ENCODE peak calls at places on chromosomes 4 and X, in nine cellular contexts. One of them, this sample, is unnamed.

GRCh38 chrX:129510331-129510730 is 13.0 kb downstream of the SMARCA1 start:
- DNase-seq in upper lobe of left lung: no peak
- DNase-seq in sigmoid colon: no peak
- DNase-seq in suprapubic skin: no peak
- DNase-seq in stomach: no peak
- DNase-seq in HepG2: peak
- DNase-seq in HCT116: no peak
- DNase-seq in K562: no peak
- DNase-seq in GM23338: no peak
- DNase-seq in this sample: no peak

GRCh38 chrX:23953908-23954269 is 46.1 kb downstream of the CXorf58 start:
- DNase-seq in upper lobe of left lung: no peak
- DNase-seq in sigmoid colon: no peak
- DNase-seq in suprapubic skin: no peak
- DNase-seq in stomach: no peak
- DNase-seq in HepG2: no peak
- DNase-seq in HCT116: no peak
- DNase-seq in K562: peak
- DNase-seq in GM23338: no peak
- DNase-seq in this sample: peak

GRCh38 chr4:118288097-118288496 is 64.7 kb downstream of the PRSS12 start:
- DNase-seq in upper lobe of left lung: no peak
- DNase-seq in sigmoid colon: no peak
- DNase-seq in suprapubic skin: no peak
- DNase-seq in stomach: no peak
- DNase-seq in HepG2: no peak
- DNase-seq in HCT116: no peak
- DNase-seq in K562: no peak
- DNase-seq in GM23338: no peak
- DNase-seq in this sample: no peak

GRCh38 chr4:1534876-1535526 is 128.8 kb upstream of the NKX1-1 start:
- DNase-seq in upper lobe of left lung: peak
- DNase-seq in sigmoid colon: peak
- DNase-seq in suprapubic skin: no peak
- DNase-seq in stomach: no peak
- DNase-seq in HepG2: no peak
- DNase-seq in HCT116: no peak
- DNase-seq in K562: no peak
- DNase-seq in GM23338: no peak
- DNase-seq in this sample: no peak

GRCh38 chr4:47410271-47410670 is 53.2 kb downstream of the COMMD8 start:
- DNase-seq in upper lobe of left lung: no peak
- DNase-seq in sigmoid colon: no peak
- DNase-seq in suprapubic skin: no peak
- DNase-seq in stomach: no peak
- DNase-seq in HepG2: no peak
- DNase-seq in HCT116: no peak
- DNase-seq in K562: no peak
- DNase-seq in GM23338: no peak
- DNase-seq in this sample: no peak

GRCh38 chr4:145285928-145286327 is 105.5 kb upstream of the OTUD4 start:
- DNase-seq in upper lobe of left lung: no peak
- DNase-seq in sigmoid colon: no peak
- DNase-seq in suprapubic skin: no peak
- DNase-seq in stomach: no peak
- DNase-seq in HepG2: no peak
- DNase-seq in HCT116: no peak
- DNase-seq in K562: no peak
- DNase-seq in GM23338: no peak
- DNase-seq in this sample: peak

GRCh38 chr4:17599826-17600225 is 14.6 kb upstream of the MED28 start:
- DNase-seq in upper lobe of left lung: no peak
- DNase-seq in sigmoid colon: no peak
- DNase-seq in suprapubic skin: no peak
- DNase-seq in stomach: no peak
- DNase-seq in HepG2: no peak
- DNase-seq in HCT116: no peak
- DNase-seq in K562: no peak
- DNase-seq in GM23338: no peak
- DNase-seq in this sample: no peak

GRCh38 chr4:169485791-169486742 is 126.3 kb downstream of the NEK1 start:
- DNase-seq in upper lobe of left lung: no peak
- DNase-seq in sigmoid colon: no peak
- DNase-seq in suprapubic skin: no peak
- DNase-seq in stomach: no peak
- DNase-seq in HepG2: peak
- DNase-seq in HCT116: peak
- DNase-seq in K562: peak
- DNase-seq in GM23338: peak
- DNase-seq in this sample: peak

GRCh38 chrX:123962006-123962485 is 540 bp downstream of the STAG2 start:
- DNase-seq in upper lobe of left lung: no peak
- DNase-seq in sigmoid colon: no peak
- DNase-seq in suprapubic skin: no peak
- DNase-seq in stomach: no peak
- DNase-seq in HepG2: no peak
- DNase-seq in HCT116: peak
- DNase-seq in K562: peak
- DNase-seq in GM23338: peak
- DNase-seq in this sample: peak

GRCh38 chr4:112075129-112075753 is 70.0 kb upstream of the FAM241A start:
- DNase-seq in upper lobe of left lung: no peak
- DNase-seq in sigmoid colon: no peak
- DNase-seq in suprapubic skin: no peak
- DNase-seq in stomach: no peak
- DNase-seq in HepG2: peak
- DNase-seq in HCT116: peak
- DNase-seq in K562: peak
- DNase-seq in GM23338: peak
- DNase-seq in this sample: peak

GRCh38 chrX:95721011-95721410 is 963.6 kb upstream of the DIAPH2 start:
- DNase-seq in upper lobe of left lung: no peak
- DNase-seq in sigmoid colon: no peak
- DNase-seq in suprapubic skin: no peak
- DNase-seq in stomach: no peak
- DNase-seq in HepG2: no peak
- DNase-seq in HCT116: no peak
- DNase-seq in K562: no peak
- DNase-seq in GM23338: no peak
- DNase-seq in this sample: no peak
- H3K4me3 ChIP-seq in upper lobe of left lung: no peak
- H3K4me3 ChIP-seq in sigmoid colon: no peak
- H3K4me3 ChIP-seq in suprapubic skin: no peak
- H3K4me3 ChIP-seq in stomach: no peak
- H3K4me3 ChIP-seq in HepG2: no peak
- H3K4me3 ChIP-seq in HCT116: no peak
- H3K4me3 ChIP-seq in K562: no peak
- H3K4me3 ChIP-seq in GM23338: no peak
- H3K4me3 ChIP-seq in this sample: no peak

GRCh38 chr4:31307026-31307425 is 586.9 kb downstream of the PCDH7 start:
- DNase-seq in upper lobe of left lung: no peak
- DNase-seq in sigmoid colon: no peak
- DNase-seq in suprapubic skin: no peak
- DNase-seq in stomach: no peak
- DNase-seq in HepG2: no peak
- DNase-seq in HCT116: no peak
- DNase-seq in K562: no peak
- DNase-seq in GM23338: no peak
- DNase-seq in this sample: no peak
- TF ChIP-seq POLR2AphosphoS5 in upper lobe of left lung: no peak
- TF ChIP-seq POLR2AphosphoS5 in sigmoid colon: no peak
- TF ChIP-seq POLR2AphosphoS5 in suprapubic skin: no peak
- TF ChIP-seq POLR2AphosphoS5 in stomach: no peak
- TF ChIP-seq POLR2AphosphoS5 in HepG2: no peak
- TF ChIP-seq POLR2AphosphoS5 in HCT116: no peak
- TF ChIP-seq POLR2AphosphoS5 in K562: no peak
- TF ChIP-seq POLR2AphosphoS5 in GM23338: no peak
- TF ChIP-seq POLR2AphosphoS5 in this sample: no peak

GRCh38 chr4:86452323-86452995 is 92.6 kb upstream of the MAPK10 start:
- DNase-seq in upper lobe of left lung: no peak
- DNase-seq in sigmoid colon: no peak
- DNase-seq in suprapubic skin: no peak
- DNase-seq in stomach: no peak
- DNase-seq in HepG2: no peak
- DNase-seq in HCT116: no peak
- DNase-seq in K562: no peak
- DNase-seq in GM23338: no peak
- DNase-seq in this sample: no peak
- H3K4me3 ChIP-seq in upper lobe of left lung: peak
- H3K4me3 ChIP-seq in sigmoid colon: peak
- H3K4me3 ChIP-seq in suprapubic skin: peak
- H3K4me3 ChIP-seq in stomach: peak
- H3K4me3 ChIP-seq in HepG2: no peak
- H3K4me3 ChIP-seq in HCT116: no peak
- H3K4me3 ChIP-seq in K562: no peak
- H3K4me3 ChIP-seq in GM23338: no peak
- H3K4me3 ChIP-seq in this sample: no peak

DNA sequence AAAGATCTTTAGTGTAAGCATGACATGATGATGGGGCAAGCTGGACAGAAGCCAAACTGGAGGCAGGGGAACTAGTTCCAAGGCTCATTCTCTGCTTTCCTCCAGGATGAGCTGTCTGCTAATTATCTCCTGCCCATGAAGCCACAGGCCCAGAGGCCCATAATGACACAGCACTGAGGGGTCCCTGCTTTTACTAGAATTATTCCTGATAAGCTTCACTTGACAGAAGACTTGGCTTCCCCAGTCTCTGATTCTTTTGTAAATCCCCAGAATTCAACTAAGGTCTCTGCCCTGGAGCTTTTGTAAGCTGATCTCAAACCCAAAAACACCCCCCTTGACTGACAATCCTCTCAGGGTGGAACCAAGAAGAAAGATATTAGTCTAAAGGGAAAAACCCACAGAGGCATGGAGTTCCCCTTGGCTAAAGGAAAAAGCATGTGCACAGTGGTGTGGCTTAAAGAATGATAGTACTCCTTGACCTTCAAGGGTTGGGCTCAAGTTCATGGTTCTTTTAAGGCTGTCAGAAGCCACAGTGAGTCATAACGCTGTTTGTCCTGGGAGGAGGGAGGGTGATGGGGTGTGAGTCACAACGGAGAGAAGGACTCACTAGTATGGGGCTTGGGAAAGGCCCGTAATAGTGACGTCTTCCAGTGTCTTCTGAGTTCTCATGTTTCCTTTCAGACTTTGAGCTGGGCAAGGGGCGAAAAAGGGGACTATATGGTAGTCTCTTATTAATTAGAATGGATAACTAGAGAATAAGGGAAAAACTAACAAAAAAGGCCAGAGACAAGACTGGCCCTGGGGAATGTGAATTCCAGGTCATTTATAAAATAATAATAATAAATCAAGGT is 146.0 kb upstream of the CPEB2 start:
- DNase-seq in upper lobe of left lung: no peak
- DNase-seq in sigmoid colon: peak
- DNase-seq in suprapubic skin: no peak
- DNase-seq in stomach: peak
- DNase-seq in HepG2: peak
- DNase-seq in HCT116: peak
- DNase-seq in K562: peak
- DNase-seq in GM23338: no peak
- DNase-seq in this sample: peak
- TF ChIP-seq POLR2AphosphoS5 in upper lobe of left lung: peak
- TF ChIP-seq POLR2AphosphoS5 in sigmoid colon: no peak
- TF ChIP-seq POLR2AphosphoS5 in suprapubic skin: no peak
- TF ChIP-seq POLR2AphosphoS5 in stomach: peak
- TF ChIP-seq POLR2AphosphoS5 in HepG2: no peak
- TF ChIP-seq POLR2AphosphoS5 in HCT116: peak
- TF ChIP-seq POLR2AphosphoS5 in K562: no peak
- TF ChIP-seq POLR2AphosphoS5 in GM23338: no peak
- TF ChIP-seq POLR2AphosphoS5 in this sample: no peak

GRCh38 chr4:136395212-136395722 is 1137.0 kb downstream of the PCDH18 start:
- DNase-seq in upper lobe of left lung: peak
- DNase-seq in sigmoid colon: no peak
- DNase-seq in suprapubic skin: no peak
- DNase-seq in stomach: no peak
- DNase-seq in HepG2: no peak
- DNase-seq in HCT116: no peak
- DNase-seq in K562: no peak
- DNase-seq in GM23338: peak
- DNase-seq in this sample: no peak
- H3K4me3 ChIP-seq in upper lobe of left lung: no peak
- H3K4me3 ChIP-seq in sigmoid colon: no peak
- H3K4me3 ChIP-seq in suprapubic skin: no peak
- H3K4me3 ChIP-seq in stomach: no peak
- H3K4me3 ChIP-seq in HepG2: no peak
- H3K4me3 ChIP-seq in HCT116: no peak
- H3K4me3 ChIP-seq in K562: no peak
- H3K4me3 ChIP-seq in GM23338: peak
- H3K4me3 ChIP-seq in this sample: no peak

DNA sequence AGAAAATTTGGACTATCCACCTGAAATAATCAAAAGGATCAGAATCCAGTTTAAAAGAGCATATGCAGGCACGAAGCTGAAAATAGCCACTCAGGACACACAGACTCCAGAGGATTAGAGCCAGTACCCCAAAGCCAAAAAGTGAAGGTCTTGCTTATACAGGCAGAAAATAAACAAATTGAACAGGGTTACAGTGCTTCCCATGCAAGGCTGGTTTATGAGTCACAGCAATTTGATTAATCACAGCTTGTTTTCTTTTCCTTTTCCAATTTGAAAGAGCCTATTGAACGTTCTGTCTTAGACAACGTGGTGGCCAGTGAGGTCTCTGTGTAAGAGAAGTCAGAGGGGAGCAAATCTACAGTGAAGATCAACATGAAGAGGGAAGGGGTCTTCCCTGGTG is 10.2 kb downstream of the HGFAC start:
- DNase-seq in upper lobe of left lung: no peak
- DNase-seq in sigmoid colon: no peak
- DNase-seq in suprapubic skin: no peak
- DNase-seq in stomach: no peak
- DNase-seq in HepG2: no peak
- DNase-seq in HCT116: no peak
- DNase-seq in K562: no peak
- DNase-seq in GM23338: no peak
- DNase-seq in this sample: no peak
- TF ChIP-seq POLR2AphosphoS5 in upper lobe of left lung: no peak
- TF ChIP-seq POLR2AphosphoS5 in sigmoid colon: no peak
- TF ChIP-seq POLR2AphosphoS5 in suprapubic skin: no peak
- TF ChIP-seq POLR2AphosphoS5 in stomach: no peak
- TF ChIP-seq POLR2AphosphoS5 in HepG2: no peak
- TF ChIP-seq POLR2AphosphoS5 in HCT116: no peak
- TF ChIP-seq POLR2AphosphoS5 in K562: no peak
- TF ChIP-seq POLR2AphosphoS5 in GM23338: no peak
- TF ChIP-seq POLR2AphosphoS5 in this sample: no peak

This sample was measured in HL-60.